ENCODE peak calls at places on chromosomes 3 and 15, in ten cellular contexts. K, X, J, E, G, P, S, L, T and I are unnamed samples. For H3K4me1, the result is how much of the 10 kb centered on the place peaks cover.

GRCh38 chr3:46939578-46940405 is 36.8 kb downstream of the CCDC12 start:
- DNase-seq in P (no peak), J (no peak), E (no peak), G (no peak), S (no peak), X (no peak), L (no peak), T (no peak), K (no peak), I (no peak)

GRCh38 chr3:119700920-119701734 is 1.7 kb upstream of the CFAP91 start:
- DNase-seq in S (no peak), K (no peak), L (no peak), G (no peak), P (no peak), T (no peak), J (no peak), X (no peak), E (no peak), I (no peak)

GRCh38 chr3:157499342-157499963 is 3.8 kb downstream of the VEPH1 start:
- DNase-seq in E (no peak), G (no peak), X (peak), T (no peak), K (peak), J (peak), L (peak), P (peak), S (no peak), I (no peak)

GRCh38 chr15:59260090-59260489 is 53.4 kb downstream of the LDHAL6B start:
- DNase-seq in S (no peak), G (no peak), X (no peak), L (no peak), K (no peak), P (no peak), T (no peak), E (no peak), J (no peak), I (no peak)

GRCh38 chr3:63977893-63978292 is 45.4 kb downstream of the PSMD6 start:
- DNase-seq in J (no peak), T (no peak), L (no peak), S (no peak), P (peak), K (no peak), E (no peak), G (no peak), X (no peak), I (no peak)

GRCh38 chr3:46713048-46713897 is 4.4 kb downstream of the PRSS50 start:
- DNase-seq in G (no peak), K (no peak), S (no peak), E (no peak), T (no peak), X (no peak), L (no peak), P (no peak), J (no peak), I (no peak)

GRCh38 chr3:104359546-104359945 is 1007.2 kb upstream of the ALCAM start:
- DNase-seq in X (peak), L (no peak), J (no peak), S (no peak), P (peak), K (no peak), G (no peak), E (no peak), T (no peak), I (no peak)

GRCh38 chr3:58899159-58899952 is 150.5 kb downstream of the CFAP20DC start:
- DNase-seq in E (no peak), L (peak), G (no peak), T (no peak), X (no peak), K (peak), P (peak), S (no peak), J (peak), I (peak)

GRCh38 chr15:101277038-101277822 is at the start of gene SELENOS:
- DNase-seq in S (peak), J (peak), E (peak), L (peak), X (peak), T (peak), K (peak), G (peak), P (peak), I (peak)

GRCh38 chr3:71796268-71796667 is 11.3 kb upstream of the PROK2 start:
- DNase-seq in X (no peak), E (no peak), S (no peak), K (no peak), L (no peak), J (no peak), P (no peak), T (no peak), G (no peak), I (no peak)

GRCh38 chr15:90001062-90001682 is at the start of gene ZNF710:
- DNase-seq in P (peak), K (peak), G (peak), J (peak), X (peak), S (peak), E (no peak), L (peak), T (peak), I (peak)

GRCh38 chr3:46660543-46661523 is 32.6 kb downstream of the ALS2CL start:
- DNase-seq in K (no peak), J (no peak), S (no peak), X (no peak), L (peak), G (peak), P (no peak), E (no peak), T (no peak), I (peak)

GRCh38 chr3:111803123-111803593 is 55.9 kb upstream of the PHLDB2 start:
- DNase-seq in T (peak), S (peak), J (peak), E (peak), L (peak), P (peak), G (no peak), K (peak), X (no peak), I (peak)

GRCh38 chr15:78170848-78171773 is 21.9 kb downstream of the IDH3A start:
- DNase-seq in J (no peak), S (no peak), X (no peak), T (no peak), G (peak), E (no peak), P (no peak), L (no peak), K (peak), I (no peak)

GRCh38 chr15:48800811-48801460 is 9.9 kb downstream of the CEP152 start:
- DNase-seq in T (peak), L (no peak), E (no peak), P (peak), X (peak), J (no peak), K (no peak), S (no peak), G (peak), I (no peak)
- TF ChIP-seq CTCF in T (peak), L (peak), E (peak), P (peak), X (peak), J (peak), K (peak), S (peak), G (peak), I (peak)

GRCh38 chr3:184333190-184333589 is 4.2 kb upstream of the FAM131A start:
- DNase-seq in X (no peak), L (no peak), P (no peak), T (no peak), S (no peak), J (no peak), E (no peak), K (no peak), G (no peak), I (no peak)

GRCh38 chr3:184335291-184335660 is 2.1 kb upstream of the FAM131A start:
- DNase-seq in G (no peak), X (peak), P (no peak), S (no peak), L (no peak), T (peak), K (no peak), E (no peak), J (no peak), I (no peak)

GRCh38 chr3:184334470-184335158 is 2.8 kb upstream of the FAM131A start:
- DNase-seq in G (no peak), T (no peak), P (no peak), L (peak), X (no peak), E (no peak), J (no peak), K (no peak), S (no peak), I (no peak)

GRCh38 chr3:184333700-184334099 is 3.7 kb upstream of the FAM131A start:
- DNase-seq in J (no peak), S (no peak), E (no peak), P (no peak), X (no peak), L (no peak), T (no peak), K (no peak), G (no peak), I (no peak)

DNA sequence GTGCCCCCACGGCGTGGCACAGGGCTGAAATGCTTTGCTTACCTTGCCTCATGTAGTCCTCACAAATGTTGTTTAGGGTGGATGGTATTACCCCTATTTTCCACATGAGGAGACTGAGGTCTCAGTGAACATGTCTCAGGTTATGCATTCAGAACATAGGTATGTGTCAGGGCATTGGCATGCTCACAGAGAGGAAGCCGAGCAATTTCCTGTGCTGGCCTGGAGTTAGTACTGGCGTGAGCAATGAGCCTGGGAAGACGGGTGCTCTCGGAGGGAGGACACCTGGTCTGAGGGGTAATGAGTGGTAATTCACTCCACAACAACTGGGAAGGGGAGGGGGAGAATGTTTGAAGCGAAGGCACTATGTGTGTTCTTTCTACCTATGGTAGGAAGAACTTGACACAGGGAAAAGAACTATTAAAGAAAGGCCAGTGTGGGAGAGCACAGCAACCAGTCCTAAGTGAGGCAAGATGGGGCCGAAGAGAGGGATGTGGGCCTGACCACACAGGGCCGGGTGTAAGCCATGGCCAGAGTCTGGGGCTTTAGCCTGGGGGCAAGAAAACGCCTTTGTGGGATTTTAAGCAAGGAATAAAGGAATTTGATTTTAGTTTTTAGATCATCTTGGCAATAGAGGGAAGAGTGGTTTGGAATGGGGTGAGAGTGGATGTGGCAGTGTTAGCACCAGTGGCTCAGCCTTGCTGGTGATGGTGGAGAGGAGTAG is 4.9 kb upstream of the FAM131A start:
- DNase-seq in G (no peak), T (no peak), X (no peak), E (no peak), S (no peak), L (no peak), J (no peak), P (peak), K (no peak), I (no peak)
- H3K4me1 ChIP-seq in G (under half), T (under half), X (under half), E (under half), S (under half), L (under half), J (under half), P (under half), K (under half), I (under half)

DNA sequence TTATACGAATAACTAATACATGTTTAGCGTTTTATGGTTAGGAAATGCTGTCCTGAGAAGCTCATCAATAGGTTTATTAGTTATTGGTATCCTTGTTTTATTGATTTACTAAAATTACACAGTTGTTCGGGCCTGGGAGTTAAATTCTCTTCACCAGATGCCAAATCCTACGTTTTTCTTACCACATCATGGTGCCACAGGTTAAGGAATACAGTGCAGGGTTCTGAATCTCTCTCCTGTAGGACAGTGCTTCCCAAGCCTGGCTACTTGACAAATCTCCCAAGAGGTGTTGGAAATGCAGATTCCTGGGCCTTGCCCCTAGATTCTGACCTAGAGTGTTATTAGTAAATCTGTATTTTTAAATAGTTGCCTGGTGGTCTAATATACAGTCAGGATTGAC is 273.4 kb upstream of the LRRFIP2 start:
- DNase-seq in E (no peak), J (no peak), T (no peak), G (no peak), K (no peak), L (no peak), X (no peak), P (no peak), S (no peak), I (no peak)
- TF ChIP-seq CTCF in E (no peak), J (no peak), T (no peak), G (no peak), K (no peak), L (no peak), X (no peak), P (no peak), S (no peak), I (no peak)

GRCh38 chr3:172133830-172134229 is 94.5 kb downstream of the FNDC3B start:
- DNase-seq in K (no peak), L (no peak), P (no peak), X (no peak), E (no peak), T (no peak), G (no peak), J (no peak), S (no peak), I (no peak)
- H3K4me1 ChIP-seq in K (half or more), L (under half), P (under half), X (half or more), E (half or more), T (half or more), G (under half), J (half or more), S (under half), I (half or more)

DNA sequence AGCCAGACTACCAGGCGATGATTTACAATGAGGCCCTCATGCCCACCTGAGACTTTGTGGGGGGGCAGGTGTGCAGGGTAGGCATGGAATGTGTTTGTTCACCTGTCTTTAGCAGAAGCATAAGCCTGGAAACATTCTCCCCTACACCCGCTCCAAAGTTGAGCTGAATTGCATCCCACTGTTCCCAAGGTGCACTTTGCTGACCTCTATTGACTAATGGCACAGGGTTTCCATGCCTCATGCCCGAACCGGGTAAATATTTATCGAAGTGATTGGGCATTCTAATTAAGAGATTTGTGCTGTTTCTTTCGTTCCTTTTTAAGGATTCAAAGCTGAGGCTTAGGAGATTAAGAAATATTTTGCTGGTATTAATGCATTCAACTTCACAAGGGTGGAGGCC is 6.5 kb upstream of the TLE3 start:
- DNase-seq in X (no peak), P (no peak), S (no peak), E (no peak), J (no peak), T (no peak), G (no peak), L (no peak), K (no peak), I (no peak)
- TF ChIP-seq CTCF in X (no peak), P (no peak), S (no peak), E (no peak), J (no peak), T (no peak), G (no peak), L (no peak), K (no peak), I (no peak)

DNA sequence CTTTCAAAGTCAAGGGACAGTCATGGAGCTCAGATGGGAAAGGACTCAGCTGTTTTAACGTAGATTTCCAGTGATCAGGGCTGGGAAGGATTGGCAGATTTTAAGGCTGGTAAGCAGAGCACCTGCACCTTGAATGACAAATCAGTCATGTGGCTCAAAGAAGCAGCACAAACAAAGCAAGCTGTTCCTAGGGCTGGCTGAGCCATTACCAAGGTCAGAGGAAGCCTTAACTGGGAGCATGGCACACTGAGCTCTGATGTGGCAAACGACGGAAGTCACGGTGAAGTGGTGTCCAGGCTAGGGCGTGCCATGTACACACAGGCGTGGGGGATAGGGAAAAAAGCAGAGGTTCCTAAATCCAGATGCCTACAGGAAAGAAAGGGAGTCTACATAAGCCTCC is 84.6 kb upstream of the PFN2 start:
- DNase-seq in G (no peak), T (no peak), K (peak), P (no peak), J (no peak), X (no peak), L (no peak), S (no peak), E (no peak), I (no peak)
- H3K4me1 ChIP-seq in G (under half), T (under half), K (under half), P (under half), J (under half), X (under half), L (under half), S (under half), E (under half), I (under half)